ENCODE peak calls at places on chromosomes 1 and 21, in eight cellular contexts. D is prostate gland, C is ovary, Y is tibial nerve, F is PC-9, W is sigmoid colon, Q is GM12878, O is DND-41. I is an unnamed sample.

GRCh38 chr1:25170439-25170838 is 61.9 kb downstream of the SYF2 start:
- DNase-seq in D (no peak), C (no peak), Y (no peak), F (no peak), W (no peak), Q (no peak), O (no peak), I (no peak)

GRCh38 chr1:176177764-176178163 is 29.3 kb downstream of the COP1 start:
- DNase-seq in D (no peak), C (no peak), Y (no peak), F (no peak), W (no peak), Q (peak; percentile 56), O (no peak), I (no peak)

GRCh38 chr1:185704181-185704580 is 30.0 kb upstream of the HMCN1 start:
- DNase-seq in D (no peak), C (no peak), Y (no peak), F (no peak), W (no peak), Q (no peak), O (no peak), I (no peak)

GRCh38 chr1:189513091-189513490 is 964.6 kb downstream of the BRINP3 start:
- DNase-seq in D (no peak), C (no peak), Y (no peak), F (no peak), W (no peak), Q (no peak), O (no peak), I (no peak)

GRCh38 chr1:204073837-204074273 is 940 bp downstream of the SOX13 start:
- DNase-seq in D (no peak), C (peak; percentile 48), Y (no peak), F (no peak), W (peak; percentile 78), Q (no peak), O (no peak), I (no peak)

GRCh38 chr1:170619167-170620030 is 44.5 kb upstream of the PRRX1 start:
- DNase-seq in D (no peak), C (no peak), Y (peak; percentile 11), F (no peak), W (no peak), Q (no peak), O (no peak), I (no peak)

GRCh38 chr1:24769656-24770651 is 24.7 kb downstream of the CLIC4 start:
- DNase-seq in D (peak; percentile 29), C (no peak), Y (no peak), F (no peak), W (no peak), Q (no peak), O (no peak), I (no peak)

GRCh38 chr1:235511470-235512240 is 7.4 kb upstream of the B3GALNT2 start:
- DNase-seq in D (no peak), C (no peak), Y (no peak), F (no peak), W (no peak), Q (no peak), O (no peak), I (peak; percentile 24)

GRCh38 chr21:16751705-16752104 is 761.1 kb upstream of the CXADR start:
- DNase-seq in D (no peak), C (no peak), Y (no peak), F (no peak), W (no peak), Q (no peak), O (peak; percentile 6), I (no peak)

GRCh38 chr1:201025571-201026002 is 2.1 kb upstream of the KIF21B start:
- DNase-seq in D (no peak), C (no peak), Y (no peak), F (no peak), W (no peak), Q (no peak), O (no peak), I (no peak)

GRCh38 chr1:228149341-228150020 is at the start of gene GJC2:
- DNase-seq in D (no peak), C (peak; percentile 79), Y (no peak), F (peak; percentile 77), W (peak; percentile 90), Q (no peak), O (no peak), I (peak; percentile 61)

GRCh38 chr1:112575154-112575804 is 43.7 kb downstream of the ST7L start:
- DNase-seq in D (no peak), C (no peak), Y (no peak), F (peak; percentile 26), W (no peak), Q (no peak), O (no peak), I (peak; percentile 42)

GRCh38 chr1:164912290-164912689 is 353.3 kb downstream of the PBX1 start:
- DNase-seq in D (no peak), C (no peak), Y (no peak), F (no peak), W (no peak), Q (no peak), O (no peak), I (no peak)

GRCh38 chr1:243903904-243904303 is 53.9 kb upstream of the AKT3 start:
- DNase-seq in D (no peak), C (no peak), Y (no peak), F (no peak), W (no peak), Q (no peak), O (no peak), I (no peak)

GRCh38 chr21:44038063-44038462 is 26.0 kb downstream of the TRAPPC10 start:
- DNase-seq in D (no peak), C (no peak), Y (no peak), F (no peak), W (no peak), Q (no peak), O (no peak), I (no peak)

GRCh38 chr1:26356106-26356505 is 2.2 kb upstream of the CRYBG2 start:
- DNase-seq in D (no peak), C (no peak), Y (no peak), F (peak; percentile 27), W (no peak), Q (no peak), O (no peak), I (no peak)

GRCh38 chr1:241423541-241424479 is 66.8 kb upstream of the RGS7 start:
- DNase-seq in D (no peak), C (no peak), Y (no peak), F (no peak), W (no peak), Q (no peak), O (no peak), I (peak; percentile 40)

DNA sequence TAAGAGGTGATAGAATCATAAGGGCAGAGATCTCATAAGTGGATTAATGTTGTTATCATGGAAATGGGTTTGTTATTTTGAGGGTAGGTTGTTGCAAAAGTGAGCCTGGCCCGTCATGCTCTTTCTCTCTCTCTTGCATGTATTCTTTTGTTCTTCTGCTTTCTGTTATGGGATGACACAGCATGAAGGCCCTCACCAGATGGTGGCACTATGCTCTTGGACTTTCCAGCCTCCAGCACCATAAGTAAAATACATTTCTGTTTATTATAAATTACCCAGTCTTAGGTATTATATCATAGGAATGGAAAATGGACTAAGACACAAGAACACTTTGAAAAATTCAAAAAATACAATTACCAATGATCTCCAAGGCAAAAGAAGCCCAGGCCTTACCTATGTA is 676.1 kb downstream of the PTPRU start:
- DNase-seq in D (no peak), C (no peak), Y (no peak), F (peak; percentile 8), W (peak; percentile 29), Q (no peak), O (peak; percentile 7), I (no peak)
- TF ChIP-seq CTCF in D (no peak), C (no peak), Y (no peak), F (peak; percentile 68), W (no peak), Q (peak; percentile 24), O (peak; percentile 54), I (peak; percentile 37)

GRCh38 chr1:230170153-230170547 is 103.1 kb downstream of the GALNT2 start:
- DNase-seq in D (no peak), C (no peak), Y (no peak), F (no peak), W (no peak), Q (peak; percentile 17), O (no peak), I (no peak)

GRCh38 chr1:230170610-230171009 is 103.6 kb downstream of the GALNT2 start:
- DNase-seq in D (no peak), C (peak; percentile 2), Y (no peak), F (no peak), W (no peak), Q (no peak), O (no peak), I (no peak)

GRCh38 chr1:230167419-230167852 is 100.4 kb downstream of the GALNT2 start:
- DNase-seq in D (no peak), C (no peak), Y (no peak), F (peak; percentile 20), W (peak; percentile 60), Q (peak; percentile 54), O (peak; percentile 67), I (peak; percentile 48)

GRCh38 chr1:230171337-230172015 is 104.4 kb downstream of the GALNT2 start:
- DNase-seq in D (no peak), C (no peak), Y (no peak), F (no peak), W (peak; percentile 7), Q (no peak), O (no peak), I (no peak)

GRCh38 chr1:230169454-230170152 is 102.6 kb downstream of the GALNT2 start:
- DNase-seq in D (no peak), C (peak; percentile 8), Y (no peak), F (no peak), W (no peak), Q (peak; percentile 55), O (no peak), I (no peak)
- H3K4me3 ChIP-seq in D (no peak overlapping the region), C (no peak overlapping the region), Y (peak overlapping the region; percentile 8), F (no peak overlapping the region), W (no peak overlapping the region), Q (peak overlapping the region; percentile 28), O (no peak overlapping the region), I (no peak overlapping the region)

GRCh38 chr21:27681841-27682240 is 715.0 kb upstream of the ADAMTS5 start:
- DNase-seq in D (no peak), C (no peak), Y (no peak), F (no peak), W (no peak), Q (no peak), O (no peak), I (no peak)

GRCh38 chr21:27681038-27681437 is 714.1 kb upstream of the ADAMTS5 start:
- DNase-seq in D (no peak), C (no peak), Y (no peak), F (no peak), W (no peak), Q (no peak), O (no peak), I (no peak)

GRCh38 chr21:27674037-27674436 is 707.1 kb upstream of the ADAMTS5 start:
- DNase-seq in D (no peak), C (no peak), Y (no peak), F (no peak), W (no peak), Q (no peak), O (no peak), I (no peak)

GRCh38 chr21:27677547-27677946 is 710.7 kb upstream of the ADAMTS5 start:
- DNase-seq in D (no peak), C (no peak), Y (no peak), F (no peak), W (no peak), Q (no peak), O (no peak), I (no peak)

GRCh38 chr21:27678511-27678910 is 711.6 kb upstream of the ADAMTS5 start:
- DNase-seq in D (no peak), C (no peak), Y (no peak), F (no peak), W (no peak), Q (no peak), O (no peak), I (no peak)
- H3K9me3 ChIP-seq in D (no peaks in the 10 kb centered on the region), C (no peaks in the 10 kb centered on the region), Y (no peaks in the 10 kb centered on the region), F (no peaks in the 10 kb centered on the region), W (no peaks in the 10 kb centered on the region), Q (no peaks in the 10 kb centered on the region), O (no peaks in the 10 kb centered on the region), I (no peaks in the 10 kb centered on the region)

GRCh38 chr1:239228451-239228850 is 157.9 kb upstream of the CHRM3 start:
- DNase-seq in D (no peak), C (no peak), Y (no peak), F (no peak), W (no peak), Q (no peak), O (no peak), I (no peak)
- TF ChIP-seq CTCF in D (no peak), C (no peak), Y (no peak), F (no peak), W (no peak), Q (no peak), O (no peak), I (no peak)

I was measured in BE2C.